ENCODE peak calls at places on chromosomes 11 and 22, in six cellular contexts. W is colonic mucosa; K is HuH-7; B is EL; G is T-helper 2 cell; N is stimulated activated CD4-positive, alpha-beta T cell treated with anti-CD3 and anti-CD28 coated beads, Interleukin-2, amount 100 ng/mL, for 48 hours. M is an unnamed sample.

GRCh38 chr11:80593981-80594380 is 1153.2 kb upstream of the TENM4 start:
- DNase-seq in N (no peak), W (peak), K (peak), G (no peak), B (no peak), M (no peak)

GRCh38 chr22:32281092-32281491 is 25.9 kb upstream of the SLC5A4 start:
- DNase-seq in W (no peak), G (no peak), B (peak), K (no peak), N (no peak), M (no peak)

GRCh38 chr11:57214087-57214395 is 23.0 kb downstream of the APLNR start:
- DNase-seq in K (no peak), N (no peak), G (no peak), W (no peak), B (peak), M (no peak)

GRCh38 chr11:3126901-3127691 is 38.0 kb downstream of the OSBPL5 start:
- DNase-seq in N (no peak), B (no peak), G (no peak), K (no peak), W (no peak), M (no peak)

GRCh38 chr22:24164823-24165379 is 16.4 kb upstream of the SUSD2 start:
- DNase-seq in B (peak), K (no peak), G (no peak), W (no peak), N (no peak), M (no peak)

GRCh38 chr11:33769542-33769941 is 4.8 kb downstream of the FBXO3 start:
- DNase-seq in G (no peak), B (peak), N (no peak), K (no peak), W (no peak), M (no peak)

GRCh38 chr11:86197448-86197847 is 47.1 kb upstream of the EED start:
- DNase-seq in N (no peak), K (no peak), W (no peak), G (no peak), B (no peak), M (no peak)

GRCh38 chr11:24598636-24599035 is 101.8 kb downstream of the LUZP2 start:
- DNase-seq in K (no peak), G (no peak), N (no peak), W (no peak), B (no peak), M (no peak)

GRCh38 chr11:108873305-108873704 is 208.4 kb downstream of the DDX10 start:
- DNase-seq in K (no peak), G (no peak), W (no peak), N (no peak), B (peak), M (no peak)

GRCh38 chr22:30874431-30875370 is 93.9 kb downstream of the MORC2 start:
- DNase-seq in W (no peak), B (no peak), K (no peak), N (no peak), G (no peak), M (no peak)

GRCh38 chr11:9982796-9983579 is 311.0 kb downstream of the SBF2 start:
- DNase-seq in K (no peak), B (peak), G (no peak), N (no peak), W (peak), M (no peak)

GRCh38 chr11:36420025-36420424 is 90.0 kb downstream of the TRAF6 start:
- DNase-seq in B (no peak), W (no peak), G (no peak), N (no peak), K (no peak), M (no peak)

GRCh38 chr11:66011239-66011784 is 496 bp upstream of the CST6 start:
- DNase-seq in N (no peak), K (no peak), W (no peak), B (peak), G (no peak), M (no peak)

GRCh38 chr11:128052912-128053641 is 534.3 kb downstream of the ETS1 start:
- DNase-seq in W (no peak), B (peak), K (no peak), G (peak), N (no peak), M (no peak)

GRCh38 chr11:93517041-93517440 is 26.1 kb downstream of the SMCO4 start:
- DNase-seq in K (no peak), B (no peak), G (no peak), N (no peak), W (no peak), M (no peak)

GRCh38 chr11:128575956-128576340 is 11.4 kb downstream of the ETS1 start:
- DNase-seq in W (no peak), K (no peak), B (peak), G (no peak), N (no peak), M (no peak)

GRCh38 chr11:65425971-65426838 is 3.6 kb downstream of the NEAT1 start:
- DNase-seq in K (no peak), W (no peak), G (peak), B (peak), N (no peak), M (peak)

GRCh38 chr22:32325416-32325801 is 32.3 kb upstream of the RFPL3 start:
- DNase-seq in B (no peak), W (no peak), K (no peak), G (no peak), N (no peak), M (no peak)

GRCh38 chr11:123505546-123506299 is 75.7 kb downstream of the GRAMD1B start:
- DNase-seq in G (no peak), N (no peak), W (no peak), K (no peak), B (no peak), M (no peak)

GRCh38 chr11:326842-327580 is 6.4 kb upstream of the IFITM3 start:
- DNase-seq in N (peak), G (peak), K (no peak), B (peak), W (peak), M (peak)

M was measured in ascending aorta.